ENCODE peak calls at places on chromosomes 2 and 18, in nine cellular contexts. I, W, L, P, G, S, M, R and Q are unnamed samples.

GRCh38 chr18:77495982-77496690 is 246.5 kb downstream of the GALR1 start:
- DNase-seq in P (no peak), M (no peak), G (no peak), R (no peak), W (no peak), I (no peak), L (no peak), S (no peak), Q (no peak)

GRCh38 chr2:108884629-108885028 is 98.1 kb downstream of the CCDC138 start:
- DNase-seq in I (no peak), W (peak), S (no peak), G (no peak), R (no peak), M (no peak), P (no peak), L (no peak), Q (no peak)

GRCh38 chr2:225025917-225026571 is 16.2 kb downstream of the DOCK10 start:
- DNase-seq in G (no peak), P (no peak), S (no peak), R (peak), L (no peak), M (peak), I (no peak), W (peak), Q (no peak)

GRCh38 chr2:16665746-16666452 is at the start of gene CYRIA:
- DNase-seq in R (no peak), W (peak), L (peak), I (peak), M (peak), G (peak), P (peak), S (no peak), Q (no peak)

GRCh38 chr2:216286616-216287231 is 85.6 kb downstream of the MARCHF4 start:
- DNase-seq in G (no peak), S (no peak), W (peak), P (no peak), L (no peak), I (no peak), M (no peak), R (no peak), Q (no peak)

GRCh38 chr2:214035091-214035852 is 375.6 kb upstream of the VWC2L start:
- DNase-seq in L (no peak), M (no peak), G (no peak), S (no peak), P (no peak), I (no peak), R (no peak), W (no peak), Q (no peak)

GRCh38 chr2:240791821-240792657 is 28.0 kb downstream of the KIF1A start:
- DNase-seq in S (no peak), G (no peak), L (no peak), P (no peak), R (no peak), W (no peak), I (no peak), M (no peak), Q (no peak)

GRCh38 chr2:186455613-186456012 is 30.4 kb upstream of the ZC3H15 start:
- DNase-seq in S (no peak), M (no peak), G (no peak), L (no peak), R (no peak), I (no peak), W (no peak), P (no peak), Q (no peak)

GRCh38 chr18:48667276-48668254 is 128.7 kb downstream of the CTIF start:
- DNase-seq in P (no peak), G (no peak), I (no peak), L (no peak), W (no peak), M (no peak), S (no peak), R (peak), Q (no peak)

GRCh38 chr2:223779877-223780276 is 57.5 kb downstream of the AP1S3 start:
- DNase-seq in S (no peak), R (peak), G (no peak), W (peak), M (peak), P (peak), I (peak), L (peak), Q (no peak)

GRCh38 chr18:80197490-80197889 is 49.8 kb downstream of the PARD6G start:
- DNase-seq in S (no peak), R (peak), G (no peak), I (no peak), M (no peak), P (no peak), W (peak), L (no peak), Q (no peak)

GRCh38 chr2:199216253-199216652 is 241.5 kb downstream of the SATB2 start:
- DNase-seq in M (no peak), I (no peak), P (no peak), R (no peak), S (no peak), L (no peak), W (no peak), G (no peak), Q (no peak)

GRCh38 chr2:98730851-98731708 is at the start of gene MGAT4A:
- DNase-seq in P (peak), I (peak), S (peak), W (peak), M (peak), G (peak), R (no peak), L (peak), Q (no peak)

GRCh38 chr2:150168596-150168995 is 318.9 kb downstream of the RND3 start:
- DNase-seq in R (peak), M (no peak), S (no peak), L (no peak), P (no peak), I (no peak), G (no peak), W (no peak), Q (no peak)

GRCh38 chr2:42008241-42008911 is 39.4 kb upstream of the PKDCC start:
- DNase-seq in L (no peak), P (no peak), I (no peak), S (no peak), W (peak), R (peak), M (no peak), G (no peak), Q (no peak)

GRCh38 chr18:55778731-55779460 is 190.9 kb upstream of the TCF4 start:
- DNase-seq in G (no peak), M (no peak), L (no peak), P (no peak), W (peak), I (no peak), R (no peak), S (no peak), Q (peak)

GRCh38 chr2:144096531-144096930 is 423.4 kb downstream of the ZEB2 start:
- DNase-seq in G (no peak), L (no peak), S (no peak), W (peak), M (no peak), I (no peak), R (peak), P (no peak), Q (no peak)

GRCh38 chr2:96773922-96774321 is 13.2 kb downstream of the CNNM4 start:
- DNase-seq in P (peak), M (peak), S (no peak), I (no peak), G (no peak), R (no peak), W (peak), L (peak), Q (no peak)

GRCh38 chr2:70709746-70710145 is 58.3 kb downstream of the ADD2 start:
- DNase-seq in I (no peak), S (no peak), R (no peak), L (no peak), W (no peak), M (no peak), G (no peak), P (no peak), Q (no peak)
- H3K27ac ChIP-seq in I (no peak), S (no peak), R (no peak), L (no peak), W (no peak), M (no peak), G (no peak), P (no peak), Q (no peak)

GRCh38 chr18:68549257-68549871 is 165.5 kb downstream of the TMX3 start:
- DNase-seq in G (no peak), R (peak), I (no peak), W (peak), L (no peak), S (no peak), M (no peak), P (no peak), Q (no peak)
- H3K27ac ChIP-seq in G (no peak), R (peak), I (no peak), W (no peak), L (no peak), S (no peak), M (no peak), P (no peak), Q (no peak)

GRCh38 chr2:85937069-85937439 is 48.3 kb upstream of the ST3GAL5 start:
- DNase-seq in G (no peak), R (no peak), P (no peak), W (no peak), I (no peak), L (no peak), M (no peak), S (no peak), Q (no peak)

GRCh38 chr2:85935746-85936208 is 47.0 kb upstream of the ST3GAL5 start:
- DNase-seq in W (peak), P (no peak), I (peak), G (no peak), L (no peak), R (peak), M (no peak), S (no peak), Q (no peak)

GRCh38 chr2:85935170-85935745 is 46.5 kb upstream of the ST3GAL5 start:
- DNase-seq in R (no peak), L (no peak), W (peak), S (no peak), P (no peak), M (no peak), I (no peak), G (no peak), Q (no peak)

GRCh38 chr2:85938456-85938855 is 49.7 kb upstream of the ST3GAL5 start:
- DNase-seq in I (no peak), M (no peak), L (no peak), S (no peak), W (no peak), P (no peak), R (no peak), G (no peak), Q (no peak)

GRCh38 chr2:85936421-85937068 is 47.8 kb upstream of the ST3GAL5 start:
- DNase-seq in G (no peak), W (peak), P (no peak), I (peak), S (no peak), M (no peak), L (no peak), R (no peak), Q (no peak)
- H3K27ac ChIP-seq in G (no peak), W (peak), P (no peak), I (peak), S (no peak), M (no peak), L (no peak), R (no peak), Q (no peak)

DNA sequence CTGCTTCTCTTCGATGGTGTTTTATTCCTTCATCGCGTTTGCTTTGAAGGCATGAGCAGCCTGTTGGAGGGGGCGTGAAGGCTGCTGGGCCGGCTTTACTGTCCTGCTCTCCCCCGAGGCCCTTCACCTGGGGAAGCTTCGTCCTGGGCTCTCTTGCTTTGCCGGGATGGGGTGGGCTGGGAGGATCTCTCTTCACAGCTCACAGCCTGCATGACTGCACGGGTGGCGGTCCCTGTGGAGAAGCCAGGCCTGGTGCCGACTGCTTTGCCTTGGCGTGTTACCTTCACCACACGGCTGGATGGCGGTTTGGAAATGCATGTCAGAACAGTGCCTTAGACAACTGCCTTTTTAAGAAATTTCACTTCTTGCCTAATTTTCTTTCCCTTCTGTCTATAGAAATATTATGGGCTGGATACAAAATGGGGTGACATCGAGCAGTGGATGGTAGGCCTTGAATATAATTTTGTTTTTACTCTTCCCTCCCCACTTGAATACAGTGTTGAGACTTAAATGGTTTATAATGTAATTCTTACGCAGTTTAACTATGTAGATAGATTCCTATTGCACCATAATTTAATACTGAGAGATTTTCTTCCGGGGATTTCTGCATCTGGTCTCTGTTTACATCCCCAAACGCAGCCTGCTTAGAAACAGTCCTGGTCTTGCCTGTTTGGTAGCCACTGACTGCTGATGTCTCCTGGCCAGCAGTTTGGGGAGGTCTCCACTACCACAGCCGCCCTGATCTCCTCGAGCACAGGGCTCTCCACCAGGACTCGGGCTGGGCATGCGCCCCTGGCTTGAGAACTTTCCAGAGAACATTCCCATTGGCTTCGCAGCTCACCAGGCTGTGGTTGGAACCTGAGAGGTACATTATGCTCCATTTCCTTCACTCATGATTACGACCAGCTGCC is 81.0 kb upstream of the RBM44 start:
- DNase-seq in P (no peak), G (no peak), M (no peak), W (no peak), L (no peak), R (no peak), I (no peak), S (no peak), Q (no peak)
- H3K27ac ChIP-seq in P (no peak), G (peak), M (no peak), W (no peak), L (no peak), R (peak), I (no peak), S (peak), Q (no peak)

GRCh38 chr2:218782529-218782845 is 540 bp downstream of the CYP27A1 start:
- DNase-seq in R (no peak), L (no peak), G (no peak), M (no peak), I (no peak), W (peak), P (no peak), S (no peak), Q (no peak)

GRCh38 chr2:218785103-218785502 is 3.2 kb downstream of the CYP27A1 start:
- DNase-seq in P (no peak), W (no peak), L (no peak), M (no peak), I (no peak), G (no peak), S (no peak), R (no peak), Q (no peak)

GRCh38 chr2:218781691-218782528 is at the start of gene CYP27A1:
- DNase-seq in M (no peak), P (no peak), W (peak), I (no peak), L (no peak), R (no peak), S (peak), G (peak), Q (no peak)

GRCh38 chr2:218786133-218786532 is 4.2 kb downstream of the CYP27A1 start:
- DNase-seq in G (no peak), S (no peak), M (no peak), P (no peak), W (no peak), I (no peak), R (no peak), L (no peak), Q (no peak)

GRCh38 chr2:218783612-218784169 is 1.7 kb downstream of the CYP27A1 start:
- DNase-seq in W (no peak), P (no peak), S (no peak), I (no peak), M (no peak), R (no peak), G (no peak), L (no peak), Q (no peak)
- H3K27ac ChIP-seq in W (peak), P (no peak), S (peak), I (no peak), M (no peak), R (no peak), G (no peak), L (no peak), Q (no peak)